ENCODE peak calls at places on chromosomes 4 and X, in six cellular contexts. One of them, this sample, is unnamed.

GRCh38 chr4:124037236-124037635 is 640.6 kb downstream of the SPRY1 start:
- DNase-seq in Karpas-422: no peak
- DNase-seq in stimulated activated CD4-positive, alpha-beta T cell treated with anti-CD3 and anti-CD28 coated beads, Interleukin-2, amount 100 ng/mL, for 24 hours: no peak
- DNase-seq in NCI-H345: no peak
- DNase-seq in head of caudate nucleus: no peak
- DNase-seq in ovary: no peak
- DNase-seq in this sample: no peak

GRCh38 chrX:82676386-82676785 is 831.7 kb upstream of the POU3F4 start:
- DNase-seq in head of caudate nucleus: no peak
- DNase-seq in Karpas-422: peak
- DNase-seq in NCI-H345: no peak
- DNase-seq in ovary: no peak
- DNase-seq in stimulated activated CD4-positive, alpha-beta T cell treated with anti-CD3 and anti-CD28 coated beads, Interleukin-2, amount 100 ng/mL, for 24 hours: no peak
- DNase-seq in this sample: no peak

GRCh38 chr4:74669702-74670101 is 124.6 kb downstream of the BTC start:
- DNase-seq in ovary: no peak
- DNase-seq in stimulated activated CD4-positive, alpha-beta T cell treated with anti-CD3 and anti-CD28 coated beads, Interleukin-2, amount 100 ng/mL, for 24 hours: no peak
- DNase-seq in Karpas-422: no peak
- DNase-seq in NCI-H345: no peak
- DNase-seq in head of caudate nucleus: no peak
- DNase-seq in this sample: no peak

GRCh38 chr4:80710748-80711451 is 319.6 kb upstream of the BMP3 start:
- DNase-seq in NCI-H345: no peak
- DNase-seq in ovary: no peak
- DNase-seq in stimulated activated CD4-positive, alpha-beta T cell treated with anti-CD3 and anti-CD28 coated beads, Interleukin-2, amount 100 ng/mL, for 24 hours: no peak
- DNase-seq in Karpas-422: no peak
- DNase-seq in head of caudate nucleus: no peak
- DNase-seq in this sample: no peak

GRCh38 chrX:113959912-113960626 is 623.8 kb upstream of the HTR2C start:
- DNase-seq in Karpas-422: no peak
- DNase-seq in head of caudate nucleus: no peak
- DNase-seq in NCI-H345: no peak
- DNase-seq in ovary: no peak
- DNase-seq in stimulated activated CD4-positive, alpha-beta T cell treated with anti-CD3 and anti-CD28 coated beads, Interleukin-2, amount 100 ng/mL, for 24 hours: no peak
- DNase-seq in this sample: no peak

GRCh38 chrX:123339201-123339905 is 155.3 kb downstream of the GRIA3 start:
- DNase-seq in NCI-H345: no peak
- DNase-seq in stimulated activated CD4-positive, alpha-beta T cell treated with anti-CD3 and anti-CD28 coated beads, Interleukin-2, amount 100 ng/mL, for 24 hours: no peak
- DNase-seq in Karpas-422: peak
- DNase-seq in head of caudate nucleus: no peak
- DNase-seq in ovary: no peak
- DNase-seq in this sample: no peak

GRCh38 chr4:91127891-91128290 is 1000.7 kb downstream of the CCSER1 start:
- DNase-seq in stimulated activated CD4-positive, alpha-beta T cell treated with anti-CD3 and anti-CD28 coated beads, Interleukin-2, amount 100 ng/mL, for 24 hours: no peak
- DNase-seq in ovary: no peak
- DNase-seq in head of caudate nucleus: no peak
- DNase-seq in NCI-H345: no peak
- DNase-seq in Karpas-422: no peak
- DNase-seq in this sample: no peak

GRCh38 chrX:150362599-150363481 is at the start of gene MAMLD1:
- DNase-seq in ovary: peak
- DNase-seq in head of caudate nucleus: peak
- DNase-seq in stimulated activated CD4-positive, alpha-beta T cell treated with anti-CD3 and anti-CD28 coated beads, Interleukin-2, amount 100 ng/mL, for 24 hours: peak
- DNase-seq in Karpas-422: peak
- DNase-seq in NCI-H345: peak
- DNase-seq in this sample: peak

GRCh38 chr4:1288786-1289185 is 905 bp upstream of the MAEA start:
- DNase-seq in NCI-H345: no peak
- DNase-seq in head of caudate nucleus: no peak
- DNase-seq in ovary: no peak
- DNase-seq in Karpas-422: no peak
- DNase-seq in stimulated activated CD4-positive, alpha-beta T cell treated with anti-CD3 and anti-CD28 coated beads, Interleukin-2, amount 100 ng/mL, for 24 hours: no peak
- DNase-seq in this sample: no peak

GRCh38 chr4:137651128-137651527 is 118.8 kb upstream of the PCDH18 start:
- DNase-seq in stimulated activated CD4-positive, alpha-beta T cell treated with anti-CD3 and anti-CD28 coated beads, Interleukin-2, amount 100 ng/mL, for 24 hours: no peak
- DNase-seq in ovary: no peak
- DNase-seq in head of caudate nucleus: no peak
- DNase-seq in Karpas-422: no peak
- DNase-seq in NCI-H345: no peak
- DNase-seq in this sample: no peak

GRCh38 chr4:7428261-7429068 is 6.3 kb downstream of the PSAPL1 start:
- DNase-seq in head of caudate nucleus: peak
- DNase-seq in Karpas-422: no peak
- DNase-seq in stimulated activated CD4-positive, alpha-beta T cell treated with anti-CD3 and anti-CD28 coated beads, Interleukin-2, amount 100 ng/mL, for 24 hours: no peak
- DNase-seq in ovary: peak
- DNase-seq in NCI-H345: no peak
- DNase-seq in this sample: no peak

GRCh38 chr4:15410750-15411149 is 17.1 kb upstream of the C1QTNF7 start:
- DNase-seq in head of caudate nucleus: no peak
- DNase-seq in stimulated activated CD4-positive, alpha-beta T cell treated with anti-CD3 and anti-CD28 coated beads, Interleukin-2, amount 100 ng/mL, for 24 hours: no peak
- DNase-seq in ovary: no peak
- DNase-seq in Karpas-422: peak
- DNase-seq in NCI-H345: no peak
- DNase-seq in this sample: no peak

GRCh38 chrX:41759817-41760216 is 35.8 kb downstream of the GPR82 start:
- DNase-seq in Karpas-422: peak
- DNase-seq in NCI-H345: no peak
- DNase-seq in ovary: no peak
- DNase-seq in head of caudate nucleus: no peak
- DNase-seq in stimulated activated CD4-positive, alpha-beta T cell treated with anti-CD3 and anti-CD28 coated beads, Interleukin-2, amount 100 ng/mL, for 24 hours: no peak
- DNase-seq in this sample: peak

GRCh38 chrX:39896951-39897740 is 200.6 kb downstream of the BCOR start:
- DNase-seq in head of caudate nucleus: no peak
- DNase-seq in stimulated activated CD4-positive, alpha-beta T cell treated with anti-CD3 and anti-CD28 coated beads, Interleukin-2, amount 100 ng/mL, for 24 hours: no peak
- DNase-seq in NCI-H345: peak
- DNase-seq in ovary: peak
- DNase-seq in Karpas-422: no peak
- DNase-seq in this sample: no peak

GRCh38 chrX:1618689-1619088 is 3.8 kb downstream of the ASMT start:
- DNase-seq in head of caudate nucleus: no peak
- DNase-seq in NCI-H345: no peak
- DNase-seq in stimulated activated CD4-positive, alpha-beta T cell treated with anti-CD3 and anti-CD28 coated beads, Interleukin-2, amount 100 ng/mL, for 24 hours: no peak
- DNase-seq in Karpas-422: no peak
- DNase-seq in ovary: no peak
- DNase-seq in this sample: no peak

GRCh38 chrX:23883737-23884354 is 23.9 kb downstream of the APOO start:
- DNase-seq in ovary: no peak
- DNase-seq in stimulated activated CD4-positive, alpha-beta T cell treated with anti-CD3 and anti-CD28 coated beads, Interleukin-2, amount 100 ng/mL, for 24 hours: peak
- DNase-seq in head of caudate nucleus: peak
- DNase-seq in NCI-H345: no peak
- DNase-seq in Karpas-422: no peak
- DNase-seq in this sample: no peak

GRCh38 chr4:110064295-110064694 is 134.1 kb downstream of the ELOVL6 start:
- DNase-seq in stimulated activated CD4-positive, alpha-beta T cell treated with anti-CD3 and anti-CD28 coated beads, Interleukin-2, amount 100 ng/mL, for 24 hours: no peak
- DNase-seq in head of caudate nucleus: no peak
- DNase-seq in ovary: no peak
- DNase-seq in NCI-H345: no peak
- DNase-seq in Karpas-422: no peak
- DNase-seq in this sample: no peak

GRCh38 chr4:61202100-61202637 is 2.0 kb downstream of the ADGRL3 start:
- DNase-seq in head of caudate nucleus: peak
- DNase-seq in Karpas-422: no peak
- DNase-seq in NCI-H345: peak
- DNase-seq in stimulated activated CD4-positive, alpha-beta T cell treated with anti-CD3 and anti-CD28 coated beads, Interleukin-2, amount 100 ng/mL, for 24 hours: no peak
- DNase-seq in ovary: no peak
- DNase-seq in this sample: peak